ENCODE peak calls at places on chromosomes 16 and 17, in nine cellular contexts. Y is thoracic aorta, U is SJSA1, F is suprapubic skin, W is heart right ventricle, S is PC-9, V is transverse colon, H is Peyer's patch, C is psoas muscle. R is an unnamed sample.

GRCh38 chr17:19346351-19347255 is 15.9 kb downstream of the B9D1 start:
- DNase-seq in Y (peak), U (peak), F (peak), W (peak), S (peak), V (peak), H (no peak), C (peak), R (no peak)

GRCh38 chr17:71902931-71903506 is 217.8 kb upstream of the SOX9 start:
- DNase-seq in Y (no peak), U (no peak), F (no peak), W (no peak), S (no peak), V (no peak), H (no peak), C (no peak), R (no peak)

GRCh38 chr17:79612468-79613194 is 1.8 kb upstream of the RBFOX3 start:
- DNase-seq in Y (no peak), U (peak), F (no peak), W (no peak), S (peak), V (peak), H (no peak), C (no peak), R (no peak)

GRCh38 chr17:58432806-58433573 is 15.7 kb upstream of the RNF43 start:
- DNase-seq in Y (no peak), U (no peak), F (no peak), W (no peak), S (no peak), V (no peak), H (no peak), C (no peak), R (no peak)

GRCh38 chr17:61729690-61730268 is 133.5 kb downstream of the BRIP1 start:
- DNase-seq in Y (no peak), U (no peak), F (no peak), W (no peak), S (no peak), V (no peak), H (no peak), C (no peak), R (no peak)

GRCh38 chr17:72416054-72416691 is 295.4 kb downstream of the SOX9 start:
- DNase-seq in Y (no peak), U (peak), F (no peak), W (no peak), S (peak), V (no peak), H (no peak), C (no peak), R (peak)

GRCh38 chr17:57125866-57126265 is 40.8 kb downstream of the AKAP1 start:
- DNase-seq in Y (no peak), U (no peak), F (no peak), W (no peak), S (no peak), V (no peak), H (no peak), C (no peak), R (no peak)

GRCh38 chr17:1485311-1485747 is 7.2 kb downstream of the MYO1C start:
- DNase-seq in Y (no peak), U (no peak), F (peak), W (peak), S (peak), V (peak), H (peak), C (peak), R (no peak)

GRCh38 chr17:33049781-33050414 is 58.3 kb downstream of the SPACA3 start:
- DNase-seq in Y (no peak), U (peak), F (no peak), W (no peak), S (peak), V (peak), H (no peak), C (no peak), R (no peak)

GRCh38 chr17:40791808-40792436 is 7.8 kb downstream of the KRT28 start:
- DNase-seq in Y (no peak), U (no peak), F (no peak), W (no peak), S (no peak), V (no peak), H (no peak), C (no peak), R (no peak)

GRCh38 chr17:77725851-77726250 is 232.7 kb upstream of the TNRC6C start:
- DNase-seq in Y (no peak), U (no peak), F (no peak), W (no peak), S (no peak), V (no peak), H (no peak), C (no peak), R (no peak)

GRCh38 chr17:63780507-63780906 is 6.5 kb downstream of the DDX42 start:
- DNase-seq in Y (no peak), U (peak), F (no peak), W (no peak), S (peak), V (no peak), H (no peak), C (no peak), R (no peak)

GRCh38 chr16:71441348-71441781 is 489 bp downstream of the TLE7 start:
- DNase-seq in Y (no peak), U (no peak), F (no peak), W (no peak), S (no peak), V (no peak), H (no peak), C (no peak), R (no peak)

GRCh38 chr16:26569793-26570192 is 496.9 kb upstream of the C16orf82 start:
- DNase-seq in Y (no peak), U (no peak), F (no peak), W (no peak), S (no peak), V (no peak), H (no peak), C (no peak), R (no peak)

GRCh38 chr16:62276632-62277031 is 240.4 kb upstream of the CDH8 start:
- DNase-seq in Y (no peak), U (no peak), F (no peak), W (no peak), S (no peak), V (no peak), H (no peak), C (no peak), R (no peak)

GRCh38 chr17:3472137-3472536 is 518 bp upstream of the SPATA22 start:
- DNase-seq in Y (no peak), U (no peak), F (no peak), W (no peak), S (no peak), V (no peak), H (no peak), C (no peak), R (no peak)

GRCh38 chr17:15918661-15919259 is 26.2 kb upstream of the ADORA2B start:
- DNase-seq in Y (no peak), U (peak), F (no peak), W (peak), S (peak), V (peak), H (no peak), C (no peak), R (no peak)

GRCh38 chr16:20612551-20613470 is 36.6 kb upstream of the ACSM2B start:
- DNase-seq in Y (peak), U (no peak), F (no peak), W (peak), S (no peak), V (no peak), H (no peak), C (peak), R (peak)

GRCh38 chr16:51577621-51578303 is 426.7 kb upstream of the SALL1 start:
- DNase-seq in Y (no peak), U (no peak), F (no peak), W (no peak), S (no peak), V (no peak), H (no peak), C (no peak), R (no peak)

GRCh38 chr16:78639775-78640174 is 540.3 kb downstream of the WWOX start:
- DNase-seq in Y (no peak), U (no peak), F (no peak), W (no peak), S (no peak), V (no peak), H (no peak), C (no peak), R (no peak)

GRCh38 chr16:17160285-17160854 is 310.4 kb downstream of the XYLT1 start:
- DNase-seq in Y (no peak), U (no peak), F (no peak), W (no peak), S (no peak), V (no peak), H (no peak), C (no peak), R (peak)

GRCh38 chr17:58096892-58097291 is 13.7 kb downstream of the DYNLL2 start:
- DNase-seq in Y (no peak), U (no peak), F (no peak), W (no peak), S (no peak), V (no peak), H (no peak), C (no peak), R (no peak)

GRCh38 chr17:72334205-72334604 is 213.4 kb downstream of the SOX9 start:
- DNase-seq in Y (no peak), U (no peak), F (no peak), W (no peak), S (no peak), V (no peak), H (no peak), C (no peak), R (no peak)

GRCh38 chr16:86926146-86926545 is 347.8 kb downstream of the FOXL1 start:
- DNase-seq in Y (no peak), U (no peak), F (no peak), W (no peak), S (no peak), V (no peak), H (no peak), C (no peak), R (no peak)

GRCh38 chr17:74744714-74745547 is 3.5 kb upstream of the NHERF1 start:
- DNase-seq in Y (peak), U (peak), F (peak), W (peak), S (peak), V (peak), H (peak), C (peak), R (peak)

GRCh38 chr17:36127199-36127881 is 23.7 kb downstream of the CCL4 start:
- DNase-seq in Y (no peak), U (no peak), F (no peak), W (no peak), S (no peak), V (no peak), H (peak), C (no peak), R (no peak)

GRCh38 chr17:67500677-67501300 is 123.7 kb downstream of the PITPNC1 start:
- DNase-seq in Y (no peak), U (no peak), F (no peak), W (no peak), S (no peak), V (no peak), H (no peak), C (no peak), R (no peak)

GRCh38 chr17:81222906-81223757 is at the start of gene CEP131:
- DNase-seq in Y (peak), U (peak), F (peak), W (peak), S (peak), V (peak), H (peak), C (peak), R (peak)

GRCh38 chr17:81221371-81221841 is 1.4 kb downstream of the CEP131 start:
- DNase-seq in Y (no peak), U (no peak), F (no peak), W (no peak), S (no peak), V (no peak), H (no peak), C (peak), R (no peak)

GRCh38 chr17:81222620-81222905 is 202 bp downstream of the CEP131 start:
- DNase-seq in Y (no peak), U (no peak), F (no peak), W (no peak), S (no peak), V (no peak), H (no peak), C (no peak), R (no peak)

GRCh38 chr17:81223758-81224122 is 975 bp upstream of the CEP131 start:
- DNase-seq in Y (no peak), U (no peak), F (no peak), W (no peak), S (no peak), V (peak), H (peak), C (no peak), R (no peak)

GRCh38 chr17:81221842-81222619 is 734 bp downstream of the CEP131 start:
- DNase-seq in Y (no peak), U (no peak), F (peak), W (no peak), S (no peak), V (no peak), H (no peak), C (peak), R (no peak)
- H3K27ac ChIP-seq in Y (no peak), U (no peak), F (no peak), W (no peak), S (no peak), V (peak), H (no peak), C (no peak), R (peak)

GRCh38 chr17:60442271-60443201 is 20.2 kb downstream of the CHCT1 start:
- DNase-seq in Y (no peak), U (peak), F (no peak), W (no peak), S (no peak), V (no peak), H (no peak), C (no peak), R (no peak)

GRCh38 chr17:60443713-60444112 is 21.4 kb downstream of the CHCT1 start:
- DNase-seq in Y (no peak), U (no peak), F (no peak), W (no peak), S (no peak), V (no peak), H (no peak), C (no peak), R (no peak)

GRCh38 chr17:60447375-60447774 is 25.1 kb downstream of the CHCT1 start:
- DNase-seq in Y (no peak), U (no peak), F (no peak), W (no peak), S (no peak), V (no peak), H (no peak), C (no peak), R (no peak)

GRCh38 chr17:60439501-60439900 is 17.2 kb downstream of the CHCT1 start:
- DNase-seq in Y (no peak), U (no peak), F (no peak), W (no peak), S (no peak), V (no peak), H (no peak), C (no peak), R (no peak)

DNA sequence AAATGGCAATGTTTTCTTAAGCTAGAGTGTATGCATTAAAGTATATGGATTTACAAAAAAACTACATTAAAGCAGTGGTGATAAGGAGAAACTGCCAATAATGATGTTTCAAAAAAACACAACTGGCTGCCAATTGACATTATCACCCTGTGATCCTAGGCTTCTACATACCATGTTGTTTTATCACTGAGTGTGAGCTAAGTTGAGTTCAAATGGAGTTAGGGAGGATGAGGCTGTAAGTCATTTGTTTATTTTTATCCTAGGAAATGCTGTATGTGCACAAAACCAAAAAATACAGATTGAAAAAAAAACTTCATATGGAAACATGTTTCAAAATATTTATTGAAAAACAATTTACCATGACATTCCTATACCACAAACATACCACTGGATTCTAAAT is 22.9 kb downstream of the CHCT1 start:
- DNase-seq in Y (no peak), U (no peak), F (no peak), W (no peak), S (no peak), V (no peak), H (no peak), C (no peak), R (no peak)
- H3K27ac ChIP-seq in Y (no peak), U (no peak), F (no peak), W (no peak), S (no peak), V (no peak), H (no peak), C (no peak), R (no peak)

GRCh38 chr16:3812469-3813172 is 67.9 kb downstream of the CREBBP start:
- DNase-seq in Y (no peak), U (no peak), F (no peak), W (no peak), S (no peak), V (no peak), H (no peak), C (no peak), R (no peak)

GRCh38 chr16:3816326-3816725 is 64.2 kb downstream of the CREBBP start:
- DNase-seq in Y (no peak), U (no peak), F (no peak), W (no peak), S (no peak), V (no peak), H (no peak), C (no peak), R (no peak)

GRCh38 chr16:3810818-3811217 is 69.7 kb downstream of the CREBBP start:
- DNase-seq in Y (no peak), U (no peak), F (no peak), W (no peak), S (no peak), V (no peak), H (no peak), C (no peak), R (no peak)

GRCh38 chr16:3819175-3819527 is 61.4 kb downstream of the CREBBP start:
- DNase-seq in Y (no peak), U (no peak), F (no peak), W (no peak), S (no peak), V (no peak), H (no peak), C (no peak), R (no peak)

GRCh38 chr16:3814755-3815154 is 65.8 kb downstream of the CREBBP start:
- DNase-seq in Y (no peak), U (no peak), F (no peak), W (no peak), S (no peak), V (no peak), H (no peak), C (no peak), R (no peak)
- H3K27ac ChIP-seq in Y (no peak), U (no peak), F (no peak), W (no peak), S (no peak), V (no peak), H (no peak), C (no peak), R (no peak)

DNA sequence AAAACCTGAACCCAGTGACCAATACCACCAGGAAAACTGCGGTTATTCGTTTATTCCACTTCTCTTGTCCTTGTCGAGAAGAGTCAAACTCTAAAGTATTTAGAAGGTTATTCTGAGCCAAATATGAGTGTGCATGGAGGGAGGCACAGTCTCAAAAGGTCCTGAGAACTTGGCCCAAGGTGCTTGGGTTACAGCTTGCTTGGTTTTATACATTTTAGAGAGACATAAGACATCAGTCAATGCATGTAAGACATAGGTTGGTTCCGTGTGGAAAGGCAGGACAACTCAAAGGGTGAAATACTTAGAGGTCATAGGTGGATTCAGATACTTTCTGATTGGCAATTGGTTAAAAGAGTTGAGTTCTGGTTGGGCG is 681 bp upstream of the TRAP1 start:
- DNase-seq in Y (no peak), U (no peak), F (no peak), W (no peak), S (no peak), V (no peak), H (no peak), C (peak), R (no peak)
- H3K27ac ChIP-seq in Y (peak), U (peak), F (peak), W (peak), S (peak), V (peak), H (peak), C (peak), R (peak)

DNA sequence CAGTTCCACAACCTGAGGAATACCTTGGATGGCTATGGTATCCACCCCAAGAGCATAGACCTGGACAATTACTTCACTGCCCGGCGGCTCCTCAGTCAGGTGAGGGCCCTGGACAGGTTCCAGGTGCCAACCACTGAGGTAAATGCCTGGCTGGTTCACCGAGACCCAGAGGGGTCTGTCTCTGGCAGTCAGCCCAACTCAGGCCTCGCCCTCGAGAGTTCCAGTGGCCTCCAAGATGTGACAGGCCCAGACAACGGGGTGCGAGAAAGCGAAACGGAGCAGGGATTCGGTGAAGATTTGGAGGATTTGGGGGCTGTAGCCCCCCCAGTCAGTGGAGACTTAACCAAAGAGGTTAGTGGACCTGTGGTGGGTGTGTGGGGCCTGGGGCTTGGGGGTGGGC is 3.1 kb downstream of the NFE2L1 start:
- DNase-seq in Y (no peak), U (no peak), F (no peak), W (peak), S (no peak), V (no peak), H (no peak), C (no peak), R (no peak)
- H3K27ac ChIP-seq in Y (peak), U (peak), F (peak), W (peak), S (peak), V (peak), H (peak), C (peak), R (peak)

GRCh38 chr17:64998436-64999190 is 57.9 kb downstream of the GNA13 start:
- DNase-seq in Y (no peak), U (no peak), F (no peak), W (no peak), S (no peak), V (no peak), H (no peak), C (no peak), R (no peak)

GRCh38 chr17:65005858-65006257 is 50.7 kb downstream of the GNA13 start:
- DNase-seq in Y (no peak), U (no peak), F (no peak), W (no peak), S (no peak), V (no peak), H (no peak), C (no peak), R (no peak)

GRCh38 chr17:65000798-65001197 is 55.7 kb downstream of the GNA13 start:
- DNase-seq in Y (no peak), U (no peak), F (no peak), W (no peak), S (no peak), V (no peak), H (no peak), C (no peak), R (no peak)

GRCh38 chr17:65001409-65002045 is 55.0 kb downstream of the GNA13 start:
- DNase-seq in Y (no peak), U (no peak), F (no peak), W (no peak), S (no peak), V (no peak), H (no peak), C (no peak), R (no peak)
- H3K27ac ChIP-seq in Y (no peak), U (no peak), F (no peak), W (no peak), S (no peak), V (no peak), H (no peak), C (no peak), R (no peak)